ENCODE peak calls at places on chromosomes 3 and 15, in ten cellular contexts. One of them, this sample, is unnamed.
A peak's percentile ranks its signal among the peaks of the same experiment; 100 is the strongest.

GRCh38 chr15:72706266-72706665 is 20.3 kb downstream of the BBS4 start:
- DNase-seq in H1: no peak
- DNase-seq in CD4-positive, CD25-positive, alpha-beta regulatory T cell: no peak
- DNase-seq in HCT116: no peak
- DNase-seq in OCI-LY7: no peak
- DNase-seq in MM.1S: no peak
- DNase-seq in uterus: no peak
- DNase-seq in astrocyte: peak; percentile 38
- DNase-seq in right lobe of liver: no peak
- DNase-seq in PC-3: peak; percentile 10
- DNase-seq in this sample: no peak

GRCh38 chr3:12974316-12974715 is 98.9 kb downstream of the IQSEC1 start:
- DNase-seq in H1: no peak
- DNase-seq in CD4-positive, CD25-positive, alpha-beta regulatory T cell: no peak
- DNase-seq in right lobe of liver: peak; percentile 39
- DNase-seq in HCT116: no peak
- DNase-seq in uterus: no peak
- DNase-seq in PC-3: no peak
- DNase-seq in OCI-LY7: no peak
- DNase-seq in MM.1S: no peak
- DNase-seq in astrocyte: no peak
- DNase-seq in this sample: no peak

GRCh38 chr15:62601779-62602540 is 436.9 kb upstream of the C2CD4B start:
- DNase-seq in MM.1S: no peak
- DNase-seq in uterus: no peak
- DNase-seq in CD4-positive, CD25-positive, alpha-beta regulatory T cell: no peak
- DNase-seq in OCI-LY7: no peak
- DNase-seq in right lobe of liver: no peak
- DNase-seq in PC-3: peak; percentile 69
- DNase-seq in HCT116: no peak
- DNase-seq in astrocyte: no peak
- DNase-seq in H1: no peak
- DNase-seq in this sample: no peak

GRCh38 chr3:37569991-37570390 is 291.7 kb upstream of the CTDSPL start:
- DNase-seq in uterus: no peak
- DNase-seq in OCI-LY7: no peak
- DNase-seq in HCT116: no peak
- DNase-seq in H1: no peak
- DNase-seq in PC-3: no peak
- DNase-seq in MM.1S: no peak
- DNase-seq in astrocyte: no peak
- DNase-seq in right lobe of liver: no peak
- DNase-seq in CD4-positive, CD25-positive, alpha-beta regulatory T cell: no peak
- DNase-seq in this sample: no peak

GRCh38 chr15:79994651-79995050 is 23.7 kb upstream of the BCL2A1 start:
- DNase-seq in uterus: no peak
- DNase-seq in MM.1S: no peak
- DNase-seq in H1: no peak
- DNase-seq in astrocyte: peak; percentile 56
- DNase-seq in PC-3: peak; percentile 67
- DNase-seq in right lobe of liver: no peak
- DNase-seq in HCT116: peak; percentile 16
- DNase-seq in CD4-positive, CD25-positive, alpha-beta regulatory T cell: no peak
- DNase-seq in OCI-LY7: no peak
- DNase-seq in this sample: no peak

GRCh38 chr15:60648928-60649679 is 170.2 kb upstream of the ICE2 start:
- DNase-seq in HCT116: no peak
- DNase-seq in right lobe of liver: no peak
- DNase-seq in CD4-positive, CD25-positive, alpha-beta regulatory T cell: no peak
- DNase-seq in astrocyte: no peak
- DNase-seq in OCI-LY7: no peak
- DNase-seq in H1: no peak
- DNase-seq in MM.1S: no peak
- DNase-seq in uterus: no peak
- DNase-seq in PC-3: no peak
- DNase-seq in this sample: no peak

GRCh38 chr15:59688383-59688887 is 685 bp downstream of the BNIP2 start:
- DNase-seq in OCI-LY7: peak; percentile 65
- DNase-seq in PC-3: peak; percentile 27
- DNase-seq in astrocyte: peak; percentile 67
- DNase-seq in uterus: no peak
- DNase-seq in right lobe of liver: no peak
- DNase-seq in HCT116: peak; percentile 6
- DNase-seq in H1: no peak
- DNase-seq in MM.1S: peak; percentile 33
- DNase-seq in CD4-positive, CD25-positive, alpha-beta regulatory T cell: peak; percentile 29
- DNase-seq in this sample: no peak

GRCh38 chr3:32146669-32147315 is 40.4 kb downstream of the GPD1L start:
- DNase-seq in OCI-LY7: peak; percentile 46
- DNase-seq in HCT116: no peak
- DNase-seq in uterus: no peak
- DNase-seq in right lobe of liver: no peak
- DNase-seq in H1: no peak
- DNase-seq in MM.1S: no peak
- DNase-seq in PC-3: peak; percentile 51
- DNase-seq in CD4-positive, CD25-positive, alpha-beta regulatory T cell: no peak
- DNase-seq in astrocyte: no peak
- DNase-seq in this sample: no peak

GRCh38 chr15:26771168-26771916 is 1.5 kb downstream of the GABRB3 start:
- DNase-seq in PC-3: peak; percentile 13
- DNase-seq in astrocyte: no peak
- DNase-seq in right lobe of liver: peak; percentile 61
- DNase-seq in H1: no peak
- DNase-seq in MM.1S: no peak
- DNase-seq in CD4-positive, CD25-positive, alpha-beta regulatory T cell: no peak
- DNase-seq in OCI-LY7: no peak
- DNase-seq in uterus: no peak
- DNase-seq in HCT116: no peak
- DNase-seq in this sample: peak; percentile 81

GRCh38 chr15:31398677-31399260 is 72.1 kb downstream of the KLF13 start:
- DNase-seq in OCI-LY7: no peak
- DNase-seq in right lobe of liver: no peak
- DNase-seq in astrocyte: no peak
- DNase-seq in uterus: no peak
- DNase-seq in MM.1S: no peak
- DNase-seq in CD4-positive, CD25-positive, alpha-beta regulatory T cell: no peak
- DNase-seq in HCT116: no peak
- DNase-seq in H1: no peak
- DNase-seq in PC-3: peak; percentile 28
- DNase-seq in this sample: peak; percentile 52

GRCh38 chr15:99197861-99198260 is 51.5 kb downstream of the TTC23 start:
- DNase-seq in OCI-LY7: no peak
- DNase-seq in H1: no peak
- DNase-seq in CD4-positive, CD25-positive, alpha-beta regulatory T cell: no peak
- DNase-seq in MM.1S: no peak
- DNase-seq in astrocyte: peak; percentile 8
- DNase-seq in PC-3: no peak
- DNase-seq in HCT116: no peak
- DNase-seq in uterus: no peak
- DNase-seq in right lobe of liver: no peak
- DNase-seq in this sample: no peak

GRCh38 chr3:127448671-127449070 is 141.9 kb downstream of the TPRA1 start:
- DNase-seq in CD4-positive, CD25-positive, alpha-beta regulatory T cell: no peak
- DNase-seq in H1: no peak
- DNase-seq in astrocyte: no peak
- DNase-seq in HCT116: no peak
- DNase-seq in PC-3: no peak
- DNase-seq in uterus: no peak
- DNase-seq in OCI-LY7: no peak
- DNase-seq in MM.1S: no peak
- DNase-seq in right lobe of liver: no peak
- DNase-seq in this sample: no peak

GRCh38 chr3:76107935-76108570 is 322.7 kb upstream of the ZNF717 start:
- DNase-seq in CD4-positive, CD25-positive, alpha-beta regulatory T cell: no peak
- DNase-seq in MM.1S: peak; percentile 40
- DNase-seq in H1: no peak
- DNase-seq in astrocyte: peak; percentile 24
- DNase-seq in PC-3: peak; percentile 72
- DNase-seq in right lobe of liver: no peak
- DNase-seq in HCT116: peak; percentile 0
- DNase-seq in OCI-LY7: peak; percentile 14
- DNase-seq in uterus: no peak
- DNase-seq in this sample: no peak

GRCh38 chr3:195238626-195239118 is 32.3 kb downstream of the XXYLT1 start:
- DNase-seq in PC-3: no peak
- DNase-seq in MM.1S: no peak
- DNase-seq in HCT116: no peak
- DNase-seq in CD4-positive, CD25-positive, alpha-beta regulatory T cell: no peak
- DNase-seq in astrocyte: no peak
- DNase-seq in OCI-LY7: no peak
- DNase-seq in right lobe of liver: no peak
- DNase-seq in uterus: peak; percentile 76
- DNase-seq in H1: no peak
- DNase-seq in this sample: peak; percentile 52

GRCh38 chr15:63473007-63473748 is 31.2 kb upstream of the USP3 start:
- DNase-seq in astrocyte: no peak
- DNase-seq in CD4-positive, CD25-positive, alpha-beta regulatory T cell: no peak
- DNase-seq in HCT116: no peak
- DNase-seq in MM.1S: no peak
- DNase-seq in uterus: no peak
- DNase-seq in H1: no peak
- DNase-seq in PC-3: no peak
- DNase-seq in right lobe of liver: no peak
- DNase-seq in OCI-LY7: no peak
- DNase-seq in this sample: no peak

GRCh38 chr3:20078194-20078709 is 38.0 kb downstream of the KAT2B start:
- DNase-seq in OCI-LY7: no peak
- DNase-seq in CD4-positive, CD25-positive, alpha-beta regulatory T cell: no peak
- DNase-seq in H1: no peak
- DNase-seq in HCT116: no peak
- DNase-seq in MM.1S: no peak
- DNase-seq in uterus: no peak
- DNase-seq in right lobe of liver: no peak
- DNase-seq in PC-3: no peak
- DNase-seq in astrocyte: no peak
- DNase-seq in this sample: no peak

GRCh38 chr3:158352551-158352950 is 218.4 kb upstream of the MLF1 start:
- DNase-seq in astrocyte: no peak
- DNase-seq in MM.1S: peak; percentile 91
- DNase-seq in uterus: no peak
- DNase-seq in OCI-LY7: peak; percentile 59
- DNase-seq in CD4-positive, CD25-positive, alpha-beta regulatory T cell: no peak
- DNase-seq in HCT116: no peak
- DNase-seq in H1: no peak
- DNase-seq in right lobe of liver: no peak
- DNase-seq in PC-3: no peak
- DNase-seq in this sample: no peak

GRCh38 chr15:65476942-65477341 is 40.5 kb downstream of the DPP8 start:
- DNase-seq in OCI-LY7: no peak
- DNase-seq in MM.1S: no peak
- DNase-seq in H1: no peak
- DNase-seq in HCT116: no peak
- DNase-seq in astrocyte: peak; percentile 59
- DNase-seq in CD4-positive, CD25-positive, alpha-beta regulatory T cell: no peak
- DNase-seq in uterus: no peak
- DNase-seq in right lobe of liver: no peak
- DNase-seq in PC-3: no peak
- DNase-seq in this sample: no peak

GRCh38 chr3:169244119-169244864 is 419.2 kb downstream of the MECOM start:
- DNase-seq in astrocyte: no peak
- DNase-seq in uterus: no peak
- DNase-seq in H1: no peak
- DNase-seq in HCT116: no peak
- DNase-seq in PC-3: no peak
- DNase-seq in OCI-LY7: no peak
- DNase-seq in CD4-positive, CD25-positive, alpha-beta regulatory T cell: no peak
- DNase-seq in right lobe of liver: no peak
- DNase-seq in MM.1S: no peak
- DNase-seq in this sample: no peak

GRCh38 chr15:49134683-49135341 is 20.6 kb downstream of the COPS2 start:
- DNase-seq in MM.1S: no peak
- DNase-seq in PC-3: no peak
- DNase-seq in right lobe of liver: no peak
- DNase-seq in CD4-positive, CD25-positive, alpha-beta regulatory T cell: no peak
- DNase-seq in H1: no peak
- DNase-seq in OCI-LY7: no peak
- DNase-seq in HCT116: no peak
- DNase-seq in uterus: no peak
- DNase-seq in astrocyte: peak; percentile 65
- DNase-seq in this sample: no peak
- H3K27ac ChIP-seq in MM.1S: peak overlapping the region; percentile 17
- H3K27ac ChIP-seq in PC-3: peak overlapping the region; percentile 55
- H3K27ac ChIP-seq in right lobe of liver: no peak overlapping the region
- H3K27ac ChIP-seq in CD4-positive, CD25-positive, alpha-beta regulatory T cell: no peak overlapping the region
- H3K27ac ChIP-seq in H1: no peak overlapping the region
- H3K27ac ChIP-seq in OCI-LY7: no peak overlapping the region
- H3K27ac ChIP-seq in HCT116: no peak overlapping the region
- H3K27ac ChIP-seq in uterus: no peak overlapping the region
- H3K27ac ChIP-seq in astrocyte: peak overlapping the region; percentile 94
- H3K27ac ChIP-seq in this sample: no peak overlapping the region

GRCh38 chr15:23647001-23647295 is 719 bp downstream of the MAGEL2 start:
- DNase-seq in MM.1S: no peak
- DNase-seq in HCT116: no peak
- DNase-seq in OCI-LY7: no peak
- DNase-seq in right lobe of liver: no peak
- DNase-seq in CD4-positive, CD25-positive, alpha-beta regulatory T cell: no peak
- DNase-seq in PC-3: no peak
- DNase-seq in astrocyte: no peak
- DNase-seq in H1: no peak
- DNase-seq in uterus: no peak
- DNase-seq in this sample: no peak
- H3K4me3 ChIP-seq in MM.1S: no peak overlapping the region
- H3K4me3 ChIP-seq in HCT116: no peak overlapping the region
- H3K4me3 ChIP-seq in OCI-LY7: no peak overlapping the region
- H3K4me3 ChIP-seq in right lobe of liver: no peak overlapping the region
- H3K4me3 ChIP-seq in CD4-positive, CD25-positive, alpha-beta regulatory T cell: no peak overlapping the region
- H3K4me3 ChIP-seq in PC-3: no peak overlapping the region
- H3K4me3 ChIP-seq in astrocyte: peak overlapping the region; percentile 60
- H3K4me3 ChIP-seq in H1: peak overlapping the region; percentile 60
- H3K4me3 ChIP-seq in uterus: peak overlapping the region; percentile 23
- H3K4me3 ChIP-seq in this sample: no peak overlapping the region

GRCh38 chr3:66017084-66017990 is 21.4 kb downstream of the MAGI1 start:
- DNase-seq in PC-3: no peak
- DNase-seq in CD4-positive, CD25-positive, alpha-beta regulatory T cell: no peak
- DNase-seq in right lobe of liver: no peak
- DNase-seq in MM.1S: no peak
- DNase-seq in astrocyte: no peak
- DNase-seq in OCI-LY7: no peak
- DNase-seq in HCT116: no peak
- DNase-seq in H1: no peak
- DNase-seq in uterus: no peak
- DNase-seq in this sample: no peak
- H3K27ac ChIP-seq in PC-3: no peak overlapping the region
- H3K27ac ChIP-seq in CD4-positive, CD25-positive, alpha-beta regulatory T cell: no peak overlapping the region
- H3K27ac ChIP-seq in right lobe of liver: no peak overlapping the region
- H3K27ac ChIP-seq in MM.1S: no peak overlapping the region
- H3K27ac ChIP-seq in astrocyte: no peak overlapping the region
- H3K27ac ChIP-seq in OCI-LY7: no peak overlapping the region
- H3K27ac ChIP-seq in HCT116: no peak overlapping the region
- H3K27ac ChIP-seq in H1: no peak overlapping the region
- H3K27ac ChIP-seq in uterus: no peak overlapping the region
- H3K27ac ChIP-seq in this sample: no peak overlapping the region

DNA sequence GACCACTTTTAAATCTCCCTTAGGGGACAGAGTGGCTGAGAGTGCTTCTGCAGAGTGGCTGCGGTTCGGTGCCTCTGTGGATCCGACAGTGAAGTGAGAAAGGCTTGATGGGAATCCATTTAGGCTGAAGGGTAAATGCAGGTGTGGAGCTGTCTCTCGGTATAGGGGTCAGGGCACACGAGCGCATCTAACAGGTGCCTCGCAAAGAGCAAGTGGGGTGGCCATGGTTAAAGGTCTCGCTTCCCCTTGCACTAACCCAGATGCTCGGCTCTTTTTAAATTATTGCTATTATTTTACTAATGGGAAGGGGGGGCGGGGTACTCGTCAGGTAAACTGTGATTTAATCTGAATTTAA is 598 bp upstream of the GJD2 start:
- DNase-seq in uterus: no peak
- DNase-seq in astrocyte: no peak
- DNase-seq in CD4-positive, CD25-positive, alpha-beta regulatory T cell: no peak
- DNase-seq in PC-3: no peak
- DNase-seq in right lobe of liver: no peak
- DNase-seq in HCT116: no peak
- DNase-seq in H1: no peak
- DNase-seq in OCI-LY7: no peak
- DNase-seq in MM.1S: no peak
- DNase-seq in this sample: no peak
- H3K4me3 ChIP-seq in uterus: no peak overlapping the region
- H3K4me3 ChIP-seq in astrocyte: no peak overlapping the region
- H3K4me3 ChIP-seq in CD4-positive, CD25-positive, alpha-beta regulatory T cell: no peak overlapping the region
- H3K4me3 ChIP-seq in PC-3: no peak overlapping the region
- H3K4me3 ChIP-seq in right lobe of liver: no peak overlapping the region
- H3K4me3 ChIP-seq in HCT116: no peak overlapping the region
- H3K4me3 ChIP-seq in H1: peak overlapping the region; percentile 68
- H3K4me3 ChIP-seq in OCI-LY7: no peak overlapping the region
- H3K4me3 ChIP-seq in MM.1S: no peak overlapping the region
- H3K4me3 ChIP-seq in this sample: peak overlapping the region; percentile 26

This sample was measured in right cardiac atrium.